ENCODE peak calls at places on chromosomes 5 and 9, in six cellular contexts. One of them, this sample, is unnamed.

GRCh38 chr9:76576344-76576743 is 117.4 kb downstream of the GCNT1 start:
- DNase-seq in adrenal gland: peak; percentile 57
- DNase-seq in right atrium auricular region: no peak
- DNase-seq in brain microvascular endothelial cell: peak; percentile 86
- DNase-seq in astrocyte of the spinal cord: peak; percentile 92
- DNase-seq in heart right ventricle: no peak
- DNase-seq in this sample: no peak

GRCh38 chr9:16294371-16294770 is 576.1 kb downstream of the BNC2 start:
- DNase-seq in astrocyte of the spinal cord: peak; percentile 22
- DNase-seq in heart right ventricle: no peak
- DNase-seq in adrenal gland: no peak
- DNase-seq in brain microvascular endothelial cell: no peak
- DNase-seq in right atrium auricular region: no peak
- DNase-seq in this sample: no peak

GRCh38 chr5:77186990-77187389 is 23.5 kb upstream of the PDE8B start:
- DNase-seq in right atrium auricular region: no peak
- DNase-seq in astrocyte of the spinal cord: no peak
- DNase-seq in brain microvascular endothelial cell: no peak
- DNase-seq in adrenal gland: no peak
- DNase-seq in heart right ventricle: no peak
- DNase-seq in this sample: no peak

GRCh38 chr5:23389543-23390215 is 117.7 kb upstream of the PRDM9 start:
- DNase-seq in right atrium auricular region: no peak
- DNase-seq in astrocyte of the spinal cord: no peak
- DNase-seq in heart right ventricle: no peak
- DNase-seq in adrenal gland: no peak
- DNase-seq in brain microvascular endothelial cell: no peak
- DNase-seq in this sample: no peak

GRCh38 chr5:163193886-163194285 is 243.5 kb upstream of the CCNG1 start:
- DNase-seq in brain microvascular endothelial cell: no peak
- DNase-seq in adrenal gland: no peak
- DNase-seq in astrocyte of the spinal cord: no peak
- DNase-seq in heart right ventricle: no peak
- DNase-seq in right atrium auricular region: no peak
- DNase-seq in this sample: no peak

GRCh38 chr5:147882586-147883313 is 4.2 kb downstream of the SCGB3A2 start:
- DNase-seq in brain microvascular endothelial cell: peak; percentile 15
- DNase-seq in astrocyte of the spinal cord: no peak
- DNase-seq in right atrium auricular region: no peak
- DNase-seq in adrenal gland: no peak
- DNase-seq in heart right ventricle: no peak
- DNase-seq in this sample: no peak

GRCh38 chr5:168318237-168318636 is 26.8 kb downstream of the WWC1 start:
- DNase-seq in brain microvascular endothelial cell: no peak
- DNase-seq in adrenal gland: no peak
- DNase-seq in right atrium auricular region: no peak
- DNase-seq in heart right ventricle: no peak
- DNase-seq in astrocyte of the spinal cord: no peak
- DNase-seq in this sample: no peak

GRCh38 chr5:80170117-80170535 is 85.7 kb downstream of the SERINC5 start:
- DNase-seq in heart right ventricle: no peak
- DNase-seq in brain microvascular endothelial cell: no peak
- DNase-seq in astrocyte of the spinal cord: no peak
- DNase-seq in right atrium auricular region: no peak
- DNase-seq in adrenal gland: no peak
- DNase-seq in this sample: no peak

GRCh38 chr5:21152611-21153010 is 1164.6 kb upstream of the CDH18 start:
- DNase-seq in right atrium auricular region: no peak
- DNase-seq in heart right ventricle: no peak
- DNase-seq in astrocyte of the spinal cord: peak; percentile 88
- DNase-seq in adrenal gland: no peak
- DNase-seq in brain microvascular endothelial cell: peak; percentile 79
- DNase-seq in this sample: peak; percentile 84

GRCh38 chr5:156356238-156356637 is 29.3 kb downstream of the SGCD start:
- DNase-seq in adrenal gland: no peak
- DNase-seq in astrocyte of the spinal cord: no peak
- DNase-seq in right atrium auricular region: no peak
- DNase-seq in heart right ventricle: no peak
- DNase-seq in brain microvascular endothelial cell: no peak
- DNase-seq in this sample: no peak

GRCh38 chr9:77820293-77820954 is 172.3 kb upstream of the GNA14 start:
- DNase-seq in right atrium auricular region: no peak
- DNase-seq in brain microvascular endothelial cell: peak; percentile 74
- DNase-seq in adrenal gland: peak; percentile 42
- DNase-seq in heart right ventricle: no peak
- DNase-seq in astrocyte of the spinal cord: peak; percentile 77
- DNase-seq in this sample: no peak

GRCh38 chr5:116892993-116893392 is 318.4 kb upstream of the SEMA6A start:
- DNase-seq in astrocyte of the spinal cord: no peak
- DNase-seq in brain microvascular endothelial cell: no peak
- DNase-seq in right atrium auricular region: no peak
- DNase-seq in adrenal gland: no peak
- DNase-seq in heart right ventricle: no peak
- DNase-seq in this sample: no peak

GRCh38 chr9:89799221-89799620 is 194.4 kb downstream of the GADD45G start:
- DNase-seq in astrocyte of the spinal cord: no peak
- DNase-seq in adrenal gland: no peak
- DNase-seq in brain microvascular endothelial cell: no peak
- DNase-seq in heart right ventricle: no peak
- DNase-seq in right atrium auricular region: no peak
- DNase-seq in this sample: no peak

GRCh38 chr9:72979405-72980100 is 26.7 kb upstream of the ALDH1A1 start:
- DNase-seq in astrocyte of the spinal cord: no peak
- DNase-seq in adrenal gland: no peak
- DNase-seq in brain microvascular endothelial cell: no peak
- DNase-seq in heart right ventricle: no peak
- DNase-seq in right atrium auricular region: no peak
- DNase-seq in this sample: no peak

GRCh38 chr9:72362680-72363139 is 2.3 kb downstream of the ZFAND5 start:
- DNase-seq in adrenal gland: peak; percentile 88
- DNase-seq in heart right ventricle: peak; percentile 17
- DNase-seq in right atrium auricular region: peak; percentile 85
- DNase-seq in astrocyte of the spinal cord: peak; percentile 80
- DNase-seq in brain microvascular endothelial cell: peak; percentile 74
- DNase-seq in this sample: peak; percentile 46

GRCh38 chr5:93635991-93636390 is 53.0 kb downstream of the NR2F1 start:
- DNase-seq in astrocyte of the spinal cord: no peak
- DNase-seq in brain microvascular endothelial cell: no peak
- DNase-seq in right atrium auricular region: no peak
- DNase-seq in heart right ventricle: no peak
- DNase-seq in adrenal gland: no peak
- DNase-seq in this sample: no peak

GRCh38 chr9:89497978-89498844 is at the start of gene SEMA4D:
- DNase-seq in right atrium auricular region: no peak
- DNase-seq in heart right ventricle: peak; percentile 64
- DNase-seq in astrocyte of the spinal cord: peak; percentile 23
- DNase-seq in adrenal gland: peak; percentile 84
- DNase-seq in brain microvascular endothelial cell: peak; percentile 11
- DNase-seq in this sample: no peak

GRCh38 chr9:21837501-21837900 is 35.1 kb downstream of the MTAP start:
- DNase-seq in heart right ventricle: no peak
- DNase-seq in right atrium auricular region: no peak
- DNase-seq in adrenal gland: no peak
- DNase-seq in astrocyte of the spinal cord: no peak
- DNase-seq in brain microvascular endothelial cell: no peak
- DNase-seq in this sample: no peak

GRCh38 chr5:122192883-122193496 is 63.6 kb downstream of the ZNF474 start:
- DNase-seq in heart right ventricle: no peak
- DNase-seq in right atrium auricular region: no peak
- DNase-seq in astrocyte of the spinal cord: peak; percentile 78
- DNase-seq in brain microvascular endothelial cell: peak; percentile 82
- DNase-seq in adrenal gland: peak; percentile 70
- DNase-seq in this sample: no peak

GRCh38 chr9:95010431-95010838 is 283.9 kb downstream of the AOPEP start:
- DNase-seq in brain microvascular endothelial cell: no peak
- DNase-seq in right atrium auricular region: no peak
- DNase-seq in adrenal gland: no peak
- DNase-seq in astrocyte of the spinal cord: no peak
- DNase-seq in heart right ventricle: no peak
- DNase-seq in this sample: no peak

GRCh38 chr5:107937198-107937597 is 266.5 kb upstream of the EFNA5 start:
- DNase-seq in astrocyte of the spinal cord: no peak
- DNase-seq in brain microvascular endothelial cell: no peak
- DNase-seq in right atrium auricular region: no peak
- DNase-seq in adrenal gland: no peak
- DNase-seq in heart right ventricle: no peak
- DNase-seq in this sample: no peak

GRCh38 chr5:135332519-135333150 is 66.4 kb downstream of the MACROH2A1 start:
- DNase-seq in brain microvascular endothelial cell: peak; percentile 33
- DNase-seq in adrenal gland: no peak
- DNase-seq in astrocyte of the spinal cord: peak; percentile 71
- DNase-seq in heart right ventricle: no peak
- DNase-seq in right atrium auricular region: no peak
- DNase-seq in this sample: peak; percentile 15

GRCh38 chr5:96823900-96824351 is 16.2 kb upstream of the ERAP1 start:
- DNase-seq in brain microvascular endothelial cell: peak; percentile 90
- DNase-seq in astrocyte of the spinal cord: peak; percentile 71
- DNase-seq in right atrium auricular region: no peak
- DNase-seq in adrenal gland: peak; percentile 46
- DNase-seq in heart right ventricle: no peak
- DNase-seq in this sample: peak; percentile 70

GRCh38 chr5:89546658-89547057 is 663.7 kb upstream of the MEF2C start:
- DNase-seq in brain microvascular endothelial cell: no peak
- DNase-seq in heart right ventricle: no peak
- DNase-seq in astrocyte of the spinal cord: no peak
- DNase-seq in right atrium auricular region: no peak
- DNase-seq in adrenal gland: no peak
- DNase-seq in this sample: no peak

GRCh38 chr9:68489636-68490035 is 51.0 kb downstream of the TMEM252 start:
- DNase-seq in brain microvascular endothelial cell: no peak
- DNase-seq in heart right ventricle: no peak
- DNase-seq in right atrium auricular region: no peak
- DNase-seq in adrenal gland: no peak
- DNase-seq in astrocyte of the spinal cord: no peak
- DNase-seq in this sample: no peak

GRCh38 chr9:135671591-135672041 is 8.5 kb downstream of the LCN9 start:
- DNase-seq in adrenal gland: no peak
- DNase-seq in astrocyte of the spinal cord: no peak
- DNase-seq in brain microvascular endothelial cell: no peak
- DNase-seq in heart right ventricle: no peak
- DNase-seq in right atrium auricular region: no peak
- DNase-seq in this sample: no peak

GRCh38 chr5:173327948-173328895 is at the start of gene STC2:
- DNase-seq in heart right ventricle: peak; percentile 81
- DNase-seq in right atrium auricular region: peak; percentile 83
- DNase-seq in brain microvascular endothelial cell: peak; percentile 95
- DNase-seq in astrocyte of the spinal cord: peak; percentile 91
- DNase-seq in adrenal gland: peak; percentile 52
- DNase-seq in this sample: no peak
- TF ChIP-seq CTCF in heart right ventricle: no peak
- TF ChIP-seq CTCF in right atrium auricular region: no peak
- TF ChIP-seq CTCF in brain microvascular endothelial cell: peak; percentile 7
- TF ChIP-seq CTCF in astrocyte of the spinal cord: peak; percentile 1
- TF ChIP-seq CTCF in adrenal gland: no peak
- TF ChIP-seq CTCF in this sample: no peak

DNA sequence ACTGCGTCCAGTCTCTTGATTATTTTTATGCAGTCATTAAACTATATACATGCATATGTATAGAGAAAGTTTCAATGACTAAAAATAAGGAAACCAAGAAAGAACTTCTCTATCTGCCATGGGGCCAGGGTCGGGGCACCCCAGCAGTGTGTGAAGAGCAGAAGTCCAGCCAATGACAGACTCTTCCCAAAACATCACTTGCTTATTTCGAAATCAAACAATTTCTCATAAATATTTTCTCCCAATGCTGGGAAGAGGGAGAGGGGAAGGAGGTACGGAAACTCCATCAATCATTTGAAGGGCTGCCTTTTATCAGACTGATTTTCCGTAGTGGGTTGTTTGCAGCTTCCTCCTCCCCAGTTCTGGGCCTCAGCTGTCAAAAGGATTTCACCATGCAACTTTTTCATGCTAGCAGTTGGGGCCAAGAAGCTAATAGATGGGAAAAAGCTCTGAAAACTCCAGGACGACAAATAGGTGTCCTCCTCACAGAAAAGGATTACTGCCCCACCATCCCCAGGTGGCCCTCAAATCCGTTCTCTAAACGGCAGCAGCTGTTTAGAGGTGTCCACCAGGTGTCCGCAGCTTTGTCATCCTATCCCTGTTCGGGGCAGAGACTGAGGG is 617 bp upstream of the FPGS start:
- DNase-seq in right atrium auricular region: no peak
- DNase-seq in heart right ventricle: no peak
- DNase-seq in adrenal gland: peak; percentile 77
- DNase-seq in astrocyte of the spinal cord: no peak
- DNase-seq in brain microvascular endothelial cell: no peak
- DNase-seq in this sample: no peak
- H3K4me3 ChIP-seq in right atrium auricular region: peak overlapping the region; percentile 71
- H3K4me3 ChIP-seq in heart right ventricle: peak overlapping the region; percentile 66
- H3K4me3 ChIP-seq in adrenal gland: peak overlapping the region; percentile 89
- H3K4me3 ChIP-seq in astrocyte of the spinal cord: peak overlapping the region; percentile 46
- H3K4me3 ChIP-seq in brain microvascular endothelial cell: peak overlapping the region; percentile 55
- H3K4me3 ChIP-seq in this sample: peak overlapping the region; percentile 81

GRCh38 chr5:149791881-149792280 is 61.8 kb downstream of the PPARGC1B start:
- DNase-seq in astrocyte of the spinal cord: no peak
- DNase-seq in heart right ventricle: no peak
- DNase-seq in brain microvascular endothelial cell: no peak
- DNase-seq in adrenal gland: no peak
- DNase-seq in right atrium auricular region: no peak
- DNase-seq in this sample: no peak
- TF ChIP-seq CTCF in astrocyte of the spinal cord: no peak
- TF ChIP-seq CTCF in heart right ventricle: no peak
- TF ChIP-seq CTCF in brain microvascular endothelial cell: no peak
- TF ChIP-seq CTCF in adrenal gland: no peak
- TF ChIP-seq CTCF in right atrium auricular region: no peak
- TF ChIP-seq CTCF in this sample: no peak

GRCh38 chr9:1050125-1050895 is at the start of gene DMRT2:
- DNase-seq in adrenal gland: peak; percentile 74
- DNase-seq in brain microvascular endothelial cell: peak; percentile 12
- DNase-seq in astrocyte of the spinal cord: peak; percentile 48
- DNase-seq in right atrium auricular region: peak; percentile 77
- DNase-seq in heart right ventricle: peak; percentile 84
- DNase-seq in this sample: peak; percentile 15
- H3K4me3 ChIP-seq in adrenal gland: no peak within 1 kb of the TSS
- H3K4me3 ChIP-seq in brain microvascular endothelial cell: no peak within 1 kb of the TSS
- H3K4me3 ChIP-seq in astrocyte of the spinal cord: no peak within 1 kb of the TSS
- H3K4me3 ChIP-seq in right atrium auricular region: peak within 1 kb of the TSS; percentile 36
- H3K4me3 ChIP-seq in heart right ventricle: peak within 1 kb of the TSS; percentile 39
- H3K4me3 ChIP-seq in this sample: no peak within 1 kb of the TSS

GRCh38 chr5:128216860-128217531 is 133.4 kb downstream of the SLC12A2 start:
- DNase-seq in brain microvascular endothelial cell: peak; percentile 51
- DNase-seq in astrocyte of the spinal cord: peak; percentile 99
- DNase-seq in heart right ventricle: peak; percentile 37
- DNase-seq in adrenal gland: no peak
- DNase-seq in right atrium auricular region: no peak
- DNase-seq in this sample: peak; percentile 91

GRCh38 chr5:128216285-128216684 is 132.7 kb downstream of the SLC12A2 start:
- DNase-seq in heart right ventricle: no peak
- DNase-seq in brain microvascular endothelial cell: no peak
- DNase-seq in adrenal gland: no peak
- DNase-seq in astrocyte of the spinal cord: no peak
- DNase-seq in right atrium auricular region: no peak
- DNase-seq in this sample: no peak

GRCh38 chr5:128212206-128212788 is 128.7 kb downstream of the SLC12A2 start:
- DNase-seq in adrenal gland: no peak
- DNase-seq in heart right ventricle: no peak
- DNase-seq in brain microvascular endothelial cell: no peak
- DNase-seq in astrocyte of the spinal cord: no peak
- DNase-seq in right atrium auricular region: no peak
- DNase-seq in this sample: no peak

GRCh38 chr5:128213833-128214232 is 130.3 kb downstream of the SLC12A2 start:
- DNase-seq in adrenal gland: no peak
- DNase-seq in heart right ventricle: no peak
- DNase-seq in astrocyte of the spinal cord: no peak
- DNase-seq in brain microvascular endothelial cell: no peak
- DNase-seq in right atrium auricular region: no peak
- DNase-seq in this sample: no peak

GRCh38 chr5:128213340-128213739 is 129.8 kb downstream of the SLC12A2 start:
- DNase-seq in brain microvascular endothelial cell: peak; percentile 65
- DNase-seq in adrenal gland: peak; percentile 69
- DNase-seq in astrocyte of the spinal cord: peak; percentile 81
- DNase-seq in heart right ventricle: no peak
- DNase-seq in right atrium auricular region: no peak
- DNase-seq in this sample: no peak
- TF ChIP-seq CTCF in brain microvascular endothelial cell: peak; percentile 78
- TF ChIP-seq CTCF in adrenal gland: peak; percentile 85
- TF ChIP-seq CTCF in astrocyte of the spinal cord: peak; percentile 72
- TF ChIP-seq CTCF in heart right ventricle: peak; percentile 89
- TF ChIP-seq CTCF in right atrium auricular region: peak; percentile 82
- TF ChIP-seq CTCF in this sample: peak; percentile 87